ENCODE peak calls at places on chromosomes 4 and X, in five cellular contexts. E is PC-9, U is cardiac fibroblast, W is ovary, P is gastrocnemius medialis. C is an unnamed sample.

GRCh38 chr4:102437111-102437510 is 64.0 kb upstream of the NFKB1 start:
- DNase-seq in U (no peak), W (no peak), E (no peak), P (no peak), C (no peak)

GRCh38 chrX:70970482-70970999 is 39.6 kb upstream of the SLC7A3 start:
- DNase-seq in W (no peak), P (no peak), U (peak; percentile 31), E (no peak), C (no peak)

GRCh38 chrX:142999209-142999720 is 26.5 kb upstream of the SPANXN4 start:
- DNase-seq in U (peak; percentile 15), W (no peak), P (no peak), E (no peak), C (no peak)

GRCh38 chrX:68942141-68942540 is 113.3 kb downstream of the EFNB1 start:
- DNase-seq in W (no peak), E (no peak), P (no peak), U (no peak), C (no peak)

GRCh38 chrX:76220856-76221255 is 48.0 kb downstream of the PBDC1 start:
- DNase-seq in W (no peak), P (no peak), E (no peak), U (no peak), C (no peak)

GRCh38 chr4:107858158-107858742 is 33.5 kb downstream of the SGMS2 start:
- DNase-seq in E (no peak), W (no peak), P (no peak), U (no peak), C (no peak)

GRCh38 chr4:678331-678734 is 4.0 kb downstream of the MYL5 start:
- DNase-seq in E (no peak), W (no peak), U (no peak), P (no peak), C (no peak)

GRCh38 chr4:84939111-84939510 is 27.4 kb downstream of the WDFY3 start:
- DNase-seq in W (no peak), U (no peak), E (no peak), P (no peak), C (no peak)

GRCh38 chr4:162056947-162057346 is 106.9 kb downstream of the FSTL5 start:
- DNase-seq in P (no peak), U (no peak), E (no peak), W (no peak), C (no peak)

GRCh38 chr4:1510931-1511330 is 104.7 kb upstream of the NKX1-1 start:
- DNase-seq in E (no peak), P (no peak), W (no peak), U (no peak), C (no peak)

GRCh38 chrX:15579778-15580747 is 20.7 kb downstream of the ACE2 start:
- DNase-seq in P (no peak), U (peak; percentile 4), E (no peak), W (peak; percentile 27), C (peak; percentile 13)

GRCh38 chrX:24125028-24125612 is 24.4 kb upstream of the ZFX start:
- DNase-seq in P (peak; percentile 2), W (no peak), U (no peak), E (no peak), C (no peak)

GRCh38 chr4:108078024-108078733 is 88.5 kb downstream of the HADH start:
- DNase-seq in P (no peak), W (no peak), E (no peak), U (no peak), C (no peak)

GRCh38 chr4:185656467-185656890 is 121.2 kb upstream of the PDLIM3 start:
- DNase-seq in U (peak; percentile 71), P (no peak), W (peak; percentile 61), E (no peak), C (no peak)

GRCh38 chr4:107615809-107616208 is 104.2 kb downstream of the PAPSS1 start:
- DNase-seq in W (no peak), U (peak; percentile 13), P (no peak), E (no peak), C (no peak)

GRCh38 chr4:52199574-52200338 is 148.7 kb downstream of the SPATA18 start:
- DNase-seq in E (no peak), P (no peak), W (no peak), U (peak; percentile 62), C (no peak)

GRCh38 chrX:129600981-129601424 is 53.8 kb downstream of the APLN start:
- DNase-seq in W (peak; percentile 28), U (no peak), P (no peak), E (no peak), C (no peak)

GRCh38 chr4:120052840-120053239 is 13.8 kb downstream of the MAD2L1 start:
- DNase-seq in U (peak; percentile 99), E (no peak), W (no peak), P (peak; percentile 36), C (no peak)

GRCh38 chrX:39953879-39954278 is 143.9 kb downstream of the BCOR start:
- DNase-seq in W (no peak), P (peak; percentile 18), U (peak; percentile 66), E (no peak), C (peak; percentile 87)

GRCh38 chr4:20305976-20306375 is 54.3 kb downstream of the SLIT2 start:
- DNase-seq in P (no peak), U (peak; percentile 69), E (no peak), W (no peak), C (peak; percentile 15)

GRCh38 chr4:155796031-155796430 is 37.2 kb downstream of the GUCY1B1 start:
- DNase-seq in P (no peak), W (no peak), E (no peak), U (peak; percentile 28), C (no peak)

GRCh38 chrX:14948701-14949100 is 75.5 kb downstream of the MOSPD2 start:
- DNase-seq in U (peak; percentile 25), E (no peak), P (no peak), W (no peak), C (no peak)

GRCh38 chrX:17328837-17329236 is 46.2 kb upstream of the NHS start:
- DNase-seq in P (no peak), W (no peak), U (no peak), E (no peak), C (no peak)

GRCh38 chr4:189436207-189436606 is 504.5 kb upstream of the FRG1 start:
- DNase-seq in U (no peak), W (no peak), E (no peak), P (no peak), C (no peak)

GRCh38 chr4:168200685-168201084 is 108.3 kb downstream of the ANXA10 start:
- DNase-seq in W (no peak), P (no peak), U (peak; percentile 52), E (no peak), C (no peak)

GRCh38 chr4:6582889-6583504 is 8.0 kb downstream of the MAN2B2 start:
- DNase-seq in P (no peak), E (no peak), U (peak; percentile 59), W (no peak), C (no peak)

GRCh38 chrX:153052534-153052933 is 3.7 kb upstream of the PNMA3 start:
- DNase-seq in U (no peak), P (no peak), W (no peak), E (no peak), C (no peak)

DNA sequence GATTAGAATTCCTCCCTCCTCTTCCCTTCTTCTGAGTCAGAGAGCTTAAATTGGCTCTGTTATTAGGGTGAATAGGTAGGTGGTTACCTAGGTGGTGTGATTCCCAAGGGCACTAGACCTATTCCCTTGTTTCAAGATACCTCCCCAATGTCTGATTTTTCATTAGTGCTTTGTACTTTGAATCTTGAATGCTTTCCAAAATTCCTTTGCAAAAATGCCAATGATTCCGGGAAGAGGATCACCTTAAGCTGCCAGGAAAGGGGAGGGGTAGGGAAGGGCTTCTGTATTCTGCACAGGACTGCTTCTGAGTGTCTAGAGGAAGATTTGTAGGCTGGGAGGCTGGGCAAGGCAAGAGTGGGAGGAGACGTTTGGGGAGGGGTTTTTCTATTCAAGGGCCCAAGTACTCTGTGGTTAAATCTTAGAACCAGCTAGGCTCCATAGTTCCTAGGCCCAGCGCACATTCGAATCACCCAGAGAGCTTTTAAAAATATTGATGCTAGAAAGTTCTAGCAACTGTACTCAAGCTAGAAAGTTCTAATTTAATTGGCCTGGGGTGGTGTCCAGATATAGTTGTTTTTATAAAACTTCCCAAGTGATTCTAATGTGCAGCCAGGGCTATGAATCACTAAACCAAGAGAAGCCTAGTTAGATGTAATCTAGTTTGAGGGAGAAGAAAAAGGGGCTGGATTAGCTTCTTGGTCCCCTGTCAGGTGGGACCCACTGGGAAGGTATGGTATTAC is 24.2 kb upstream of the MSN start:
- DNase-seq in P (no peak), U (peak; percentile 42), W (no peak), E (peak; percentile 62), C (peak; percentile 6)
- TF ChIP-seq CTCF in P (no peak), U (no peak), W (no peak), E (no peak), C (no peak)

DNA sequence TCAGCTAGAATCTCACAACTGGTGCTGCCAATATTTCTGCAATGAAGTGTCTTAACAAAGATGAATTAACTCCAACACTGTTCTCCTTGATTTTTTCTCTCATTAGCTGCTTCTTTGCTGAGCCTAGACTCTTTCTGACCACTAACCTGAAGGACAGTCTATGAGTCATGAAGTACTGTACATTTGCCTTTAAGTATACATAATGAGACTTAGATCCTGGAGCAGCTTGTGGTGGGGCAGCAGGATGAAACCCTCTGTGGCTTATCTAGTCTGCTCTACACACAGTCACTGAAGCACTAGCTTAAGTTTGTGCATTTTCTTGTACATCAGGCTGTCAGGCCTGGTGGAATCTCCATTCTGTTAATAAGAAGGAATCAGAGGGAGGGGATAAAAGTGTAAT is 307.4 kb upstream of the SMIM31 start:
- DNase-seq in P (no peak), W (no peak), U (no peak), E (no peak), C (no peak)
- TF ChIP-seq CTCF in P (no peak), W (no peak), U (no peak), E (no peak), C (no peak)

GRCh38 chr4:38759077-38759789 is 23.6 kb downstream of the TLR10 start:
- DNase-seq in E (peak; percentile 36), W (peak; percentile 57), P (peak; percentile 24), U (peak; percentile 81), C (peak; percentile 45)
- TF ChIP-seq CTCF in E (peak; percentile 86), W (peak; percentile 73), P (peak; percentile 66), U (peak; percentile 53), C (peak; percentile 50)

DNA sequence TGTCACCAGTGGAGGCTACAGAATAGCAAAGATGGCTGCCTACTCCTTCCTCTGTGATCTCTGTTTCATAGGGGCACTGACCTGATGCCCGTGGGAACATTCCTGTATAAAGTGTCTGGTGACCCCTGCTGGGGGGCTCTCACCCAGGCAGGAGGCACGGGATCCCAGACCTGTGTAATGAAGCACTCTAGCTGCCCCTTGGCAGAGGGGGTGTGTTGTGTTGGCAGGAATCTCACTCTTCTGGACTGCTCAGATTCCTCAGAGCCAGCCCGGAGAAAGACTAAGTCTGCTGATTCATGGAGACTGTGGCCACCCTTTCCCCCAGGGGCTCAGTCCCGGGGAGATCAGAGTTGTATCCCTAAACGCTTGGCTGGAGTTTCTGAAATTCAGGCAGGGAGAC is 648.3 kb downstream of the SPRY1 start:
- DNase-seq in E (peak; percentile 71), P (no peak), W (no peak), U (no peak), C (peak; percentile 1)
- TF ChIP-seq CTCF in E (no peak), P (no peak), W (no peak), U (no peak), C (no peak)

DNA sequence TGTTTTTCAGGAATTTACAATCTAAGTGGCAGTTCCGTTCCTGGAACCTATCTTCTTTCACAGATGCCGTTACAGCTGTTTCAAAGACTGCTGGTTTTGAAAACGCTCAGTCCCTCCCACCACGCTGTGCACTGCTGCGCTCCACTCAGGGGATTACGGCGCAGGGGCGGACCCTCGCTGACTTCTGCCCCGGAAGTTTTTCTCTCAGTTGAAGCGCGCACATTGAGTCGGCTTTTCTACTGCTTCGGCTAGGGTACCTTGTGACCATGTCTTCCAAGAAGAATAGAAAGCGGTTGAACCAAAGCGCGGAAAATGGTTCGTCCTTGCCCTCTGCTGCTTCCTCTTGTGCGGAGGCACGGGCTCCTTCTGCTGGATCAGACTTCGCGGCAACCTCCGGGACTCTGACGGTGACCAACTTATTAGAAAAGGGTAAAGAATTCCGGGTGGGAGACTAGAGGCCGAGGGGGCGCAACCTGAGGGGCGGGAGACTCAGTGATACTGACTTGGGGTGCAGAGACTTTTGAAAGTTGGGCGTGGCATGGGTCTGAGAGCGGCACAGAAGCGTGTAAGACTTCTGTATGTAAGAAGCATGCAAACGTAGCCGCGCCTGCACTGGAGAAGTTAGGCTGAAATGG is 597 bp upstream of the NUDT6 start:
- DNase-seq in P (peak; percentile 69), E (peak; percentile 70), U (peak; percentile 89), W (peak; percentile 73), C (peak; percentile 75)
- TF ChIP-seq CTCF in P (no peak), E (no peak), U (no peak), W (no peak), C (no peak)

C was measured in Calu3.